ENCODE peak calls at places on chromosomes 6 and 20, in four cellular contexts. Q is SK-N-SH, L is GM12878, U is H1. J is an unnamed sample.

GRCh38 chr20:59006864-59007757 is at the start of gene CTSZ:
- DNase-seq in Q (no peak), L (no peak), U (peak), J (peak)

GRCh38 chr6:35259946-35260626 is 551 bp downstream of the ZNF76 start:
- DNase-seq in Q (peak), L (peak), U (peak), J (peak)

GRCh38 chr6:125533710-125534397 is 215.6 kb upstream of the HEY2 start:
- DNase-seq in Q (no peak), L (no peak), U (peak), J (no peak)

GRCh38 chr6:31419842-31420241 is 16.4 kb downstream of the MICA start:
- DNase-seq in Q (no peak), L (no peak), U (peak), J (no peak)

GRCh38 chr20:2002365-2002764 is 8.5 kb upstream of the PDYN start:
- DNase-seq in Q (no peak), L (no peak), U (no peak), J (no peak)

GRCh38 chr6:135251416-135251815 is 70.3 kb downstream of the MYB start:
- DNase-seq in Q (no peak), L (no peak), U (no peak), J (no peak)

GRCh38 chr20:31820228-31820627 is 1.1 kb downstream of the MYLK2 start:
- DNase-seq in Q (no peak), L (no peak), U (no peak), J (no peak)

GRCh38 chr6:106820412-106820852 is 154.1 kb downstream of the CD24 start:
- DNase-seq in Q (no peak), L (no peak), U (no peak), J (peak)

GRCh38 chr6:137182654-137183073 is 9.2 kb upstream of the IL22RA2 start:
- DNase-seq in Q (no peak), L (no peak), U (no peak), J (no peak)

GRCh38 chr6:9197726-9198125 is 762.4 kb upstream of the SLC35B3 start:
- DNase-seq in Q (no peak), L (no peak), U (no peak), J (no peak)

DNA sequence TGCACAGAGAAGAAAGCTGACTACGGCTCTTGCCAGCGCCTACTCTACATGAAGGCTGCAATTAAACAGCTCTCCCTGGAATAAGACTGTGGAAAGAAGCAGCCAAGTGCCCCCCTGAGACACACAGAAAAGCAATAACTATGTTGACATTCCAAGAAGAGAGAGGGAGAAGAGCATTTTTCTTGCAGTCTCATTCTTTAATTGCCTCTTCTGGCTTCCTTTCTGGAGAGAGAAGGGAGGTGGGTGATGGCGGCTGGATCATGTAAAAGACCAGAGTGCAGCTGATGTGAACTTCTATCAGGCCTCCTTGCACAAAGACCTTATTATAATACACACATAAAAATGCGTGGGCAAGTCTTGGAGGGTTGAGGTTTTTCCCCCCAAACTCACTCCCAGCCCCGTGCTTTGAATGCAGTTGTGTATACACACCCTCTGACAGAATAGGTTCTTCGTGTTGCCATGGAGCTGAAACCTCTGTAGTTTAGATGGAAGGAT is 44.5 kb downstream of the HIVEP2 start:
- DNase-seq in Q (no peak), L (no peak), U (no peak), J (no peak)
- TF ChIP-seq NRF1 in Q (no peak), L (no peak), U (no peak), J (no peak)

GRCh38 chr6:13787146-13787545 is 27.2 kb downstream of the MCUR1 start:
- DNase-seq in Q (no peak), L (no peak), U (peak), J (no peak)
- TF ChIP-seq NRF1 in Q (no peak), L (no peak), U (no peak), J (no peak)

GRCh38 chr20:3931664-3932063 is 42.5 kb downstream of the PANK2 start:
- DNase-seq in Q (no peak), L (no peak), U (no peak), J (no peak)

GRCh38 chr20:3933126-3933684 is 44.0 kb downstream of the PANK2 start:
- DNase-seq in Q (no peak), L (no peak), U (no peak), J (no peak)

GRCh38 chr20:3934628-3935027 is 45.4 kb downstream of the PANK2 start:
- DNase-seq in Q (no peak), L (no peak), U (no peak), J (no peak)

GRCh38 chr20:3930265-3931206 is 41.3 kb downstream of the PANK2 start:
- DNase-seq in Q (no peak), L (no peak), U (no peak), J (peak)

DNA sequence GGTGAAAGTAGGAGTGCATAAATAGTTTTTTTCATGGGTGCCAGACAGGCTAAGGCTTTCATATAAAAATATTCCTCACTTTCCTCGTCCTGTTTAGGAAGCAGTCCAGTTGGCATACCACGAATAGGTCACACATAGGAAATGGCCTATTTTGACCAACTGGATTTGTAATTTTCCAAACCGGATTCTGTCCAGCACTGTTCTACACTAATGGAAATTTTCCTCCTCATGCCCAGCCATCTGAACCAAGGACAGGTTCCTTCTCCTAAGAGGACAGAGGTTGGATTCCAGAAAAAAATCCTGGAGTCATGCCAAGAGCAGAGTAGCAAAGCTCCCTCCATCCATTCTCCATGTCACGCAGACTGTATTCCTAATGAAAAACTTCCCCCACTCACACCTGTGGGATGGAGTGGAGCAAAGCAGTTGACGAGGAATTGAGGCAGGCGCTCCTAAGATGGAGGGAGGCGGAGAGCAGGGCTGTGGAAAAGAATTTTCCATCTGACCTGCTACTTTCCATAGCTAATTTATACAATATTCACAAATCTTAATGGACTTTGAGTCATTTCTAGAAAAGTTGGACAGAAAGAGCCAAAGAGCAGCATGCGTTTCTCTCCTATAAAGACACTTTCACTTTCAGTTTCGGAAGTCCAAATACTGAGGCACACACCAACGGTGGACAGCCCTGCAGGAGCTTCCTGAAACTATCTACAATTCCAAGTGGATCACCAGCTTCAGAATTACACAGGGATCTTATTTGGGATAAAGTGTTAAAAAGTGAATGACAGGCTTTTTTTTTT is 43.3 kb downstream of the PANK2 start:
- DNase-seq in Q (no peak), L (no peak), U (no peak), J (no peak)
- TF ChIP-seq NRF1 in Q (no peak), L (no peak), U (no peak), J (no peak)

GRCh38 chr20:33753143-33753542 is 21.3 kb downstream of the ZNF341 start:
- DNase-seq in Q (no peak), L (no peak), U (no peak), J (no peak)

GRCh38 chr20:33757458-33757857 is 25.7 kb downstream of the ZNF341 start:
- DNase-seq in Q (no peak), L (no peak), U (no peak), J (no peak)

GRCh38 chr20:33757046-33757445 is 25.2 kb downstream of the ZNF341 start:
- DNase-seq in Q (no peak), L (no peak), U (no peak), J (no peak)

GRCh38 chr20:33751775-33752174 is 20.0 kb downstream of the ZNF341 start:
- DNase-seq in Q (no peak), L (no peak), U (no peak), J (no peak)

GRCh38 chr20:33753763-33754162 is 22.0 kb downstream of the ZNF341 start:
- DNase-seq in Q (no peak), L (no peak), U (no peak), J (no peak)
- TF ChIP-seq NRF1 in Q (no peak), L (no peak), U (no peak), J (no peak)

GRCh38 chr20:46647469-46647868 is 3.8 kb downstream of the SLC13A3 start:
- DNase-seq in Q (no peak), L (no peak), U (no peak), J (no peak)
- TF ChIP-seq NRF1 in Q (no peak), L (no peak), U (no peak), J (no peak)

DNA sequence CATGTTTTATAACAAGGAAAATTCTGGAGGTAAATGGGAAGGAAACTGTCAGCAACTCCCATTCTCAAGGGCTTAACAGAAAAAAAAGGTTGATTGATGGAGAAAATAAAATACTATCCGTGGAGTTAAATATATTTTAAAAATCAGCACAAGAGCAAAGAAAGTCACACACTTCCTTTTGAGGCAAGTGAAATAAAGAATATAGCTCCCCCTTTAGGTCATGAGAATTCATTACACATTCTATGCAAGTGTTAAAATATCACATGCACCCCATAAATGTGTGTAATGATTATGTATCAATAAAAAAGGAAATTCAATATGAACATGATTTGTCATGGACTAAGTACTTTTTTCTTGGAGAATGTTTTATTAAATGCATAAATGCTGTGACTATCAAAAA is 349.2 kb downstream of the TPBG start:
- DNase-seq in Q (peak), L (no peak), U (no peak), J (peak)
- TF ChIP-seq NRF1 in Q (no peak), L (no peak), U (no peak), J (no peak)

GRCh38 chr6:144909753-144910280 is 624.7 kb downstream of the UTRN start:
- DNase-seq in Q (no peak), L (no peak), U (no peak), J (no peak)
- TF ChIP-seq NRF1 in Q (no peak), L (no peak), U (no peak), J (no peak)

DNA sequence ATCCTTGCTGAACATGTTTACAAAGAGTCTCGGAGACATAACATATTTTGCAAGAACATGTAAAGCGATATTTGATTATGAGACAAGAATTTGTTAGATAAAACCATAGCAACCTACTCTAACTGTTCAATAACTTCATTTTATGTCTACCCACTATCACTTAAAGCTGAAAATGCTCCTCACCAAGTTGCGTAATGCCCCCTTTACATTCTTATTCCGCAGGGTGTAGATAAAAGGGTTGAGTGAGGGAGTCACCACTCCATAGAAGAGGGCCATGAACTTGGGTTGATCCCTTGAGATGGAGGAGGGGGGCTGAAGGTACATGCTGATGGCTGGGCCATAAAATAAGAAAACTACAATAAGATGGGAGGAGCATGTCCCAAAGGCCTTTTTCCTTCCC is 29.9 kb downstream of the OR2J3 start:
- DNase-seq in Q (no peak), L (no peak), U (no peak), J (no peak)
- TF ChIP-seq NRF1 in Q (no peak), L (no peak), U (no peak), J (no peak)

DNA sequence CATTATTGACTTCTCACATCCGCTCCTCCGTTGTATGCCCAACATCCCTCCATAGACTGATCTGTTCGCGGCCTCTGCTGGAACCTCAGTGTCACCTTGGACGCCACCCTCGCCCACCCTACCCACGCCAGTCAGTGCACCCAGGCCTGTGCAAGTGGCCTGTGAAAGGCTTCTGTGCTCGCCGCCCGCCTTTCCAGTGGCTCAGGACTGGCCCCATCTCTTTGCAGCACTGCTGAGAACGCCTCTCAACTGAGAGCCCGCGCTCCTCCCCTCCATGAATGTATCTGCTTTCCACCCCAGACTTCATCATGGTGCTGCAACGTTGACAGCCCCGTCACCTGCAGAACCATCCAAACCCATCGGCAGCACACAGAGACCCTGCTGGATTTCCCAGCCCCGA is 227.3 kb upstream of the QKI start:
- DNase-seq in Q (no peak), L (no peak), U (no peak), J (no peak)
- TF ChIP-seq NRF1 in Q (no peak), L (no peak), U (no peak), J (no peak)

J was measured in K562.